ENCODE peak calls at places on chromosomes 1 and 21, in seven cellular contexts. Q is tibial nerve, S is body of pancreas, G is right lobe of liver, V is transverse colon, O is testis, M is A549. E is an unnamed sample.
A peak's percentile ranks its signal among the peaks of the same experiment; 100 is the strongest.

GRCh38 chr1:63665824-63666223 is 72.6 kb downstream of the PGM1 start:
- DNase-seq in O (no peak), G (no peak), V (no peak), S (no peak), Q (no peak), M (no peak), E (no peak)

GRCh38 chr1:112457965-112458364 is 50.8 kb upstream of the WNT2B start:
- DNase-seq in Q (no peak), G (no peak), O (no peak), V (no peak), S (no peak), M (no peak), E (no peak)

GRCh38 chr1:212915245-212916091 is 34.9 kb upstream of the VASH2 start:
- DNase-seq in G (no peak), Q (no peak), M (peak; percentile 96), S (no peak), O (peak; percentile 60), V (no peak), E (no peak)

GRCh38 chr1:38055398-38055797 is 8.8 kb upstream of the POU3F1 start:
- DNase-seq in G (no peak), M (no peak), S (no peak), O (no peak), Q (no peak), V (no peak), E (no peak)

GRCh38 chr1:16484931-16485330 is 29.2 kb downstream of the RNU1-1 start:
- DNase-seq in S (no peak), V (no peak), Q (no peak), M (no peak), O (no peak), G (no peak), E (no peak)

GRCh38 chr1:88697503-88697902 is 13.4 kb downstream of the PKN2 start:
- DNase-seq in S (no peak), Q (no peak), O (no peak), V (no peak), G (no peak), M (no peak), E (no peak)

GRCh38 chr1:167103236-167103894 is 9.5 kb downstream of the STYXL2 start:
- DNase-seq in G (no peak), Q (no peak), O (no peak), M (no peak), V (no peak), S (no peak), E (no peak)

GRCh38 chr21:26405735-26406361 is 167.2 kb downstream of the CYYR1 start:
- DNase-seq in V (no peak), M (peak; percentile 58), O (no peak), Q (no peak), S (no peak), G (no peak), E (no peak)

GRCh38 chr1:109185357-109185756 is 28.4 kb upstream of the SARS1 start:
- DNase-seq in Q (no peak), V (no peak), S (no peak), O (no peak), G (no peak), M (no peak), E (no peak)

GRCh38 chr1:245091818-245092637 is 62.8 kb upstream of the KIF26B start:
- DNase-seq in G (no peak), V (no peak), Q (no peak), O (no peak), M (peak; percentile 82), S (no peak), E (peak; percentile 16)

GRCh38 chr1:196305216-196305615 is 303.0 kb downstream of the KCNT2 start:
- DNase-seq in G (no peak), S (no peak), M (no peak), V (no peak), O (no peak), Q (no peak), E (no peak)

GRCh38 chr1:234108921-234109320 is 204.4 kb downstream of the SLC35F3 start:
- DNase-seq in O (no peak), V (no peak), S (no peak), Q (no peak), M (peak; percentile 81), G (no peak), E (no peak)

GRCh38 chr1:39925727-39926342 is 24.1 kb upstream of the MYCL start:
- DNase-seq in M (no peak), O (no peak), V (no peak), Q (no peak), S (no peak), G (no peak), E (no peak)

GRCh38 chr21:45644041-45644906 is 749 bp downstream of the PCBP3 start:
- DNase-seq in Q (no peak), V (no peak), G (no peak), O (no peak), S (no peak), M (no peak), E (no peak)

GRCh38 chr1:94542088-94542671 is 621 bp upstream of the F3 start:
- DNase-seq in M (no peak), V (peak; percentile 55), G (peak; percentile 74), O (peak; percentile 71), Q (peak; percentile 61), S (peak; percentile 43), E (peak; percentile 56)

GRCh38 chr1:94540440-94541174 is 952 bp downstream of the F3 start:
- DNase-seq in V (no peak), Q (no peak), M (no peak), S (no peak), O (no peak), G (no peak), E (no peak)

GRCh38 chr1:94539496-94539895 is 2.1 kb downstream of the F3 start:
- DNase-seq in G (no peak), S (no peak), O (peak; percentile 52), M (no peak), V (no peak), Q (no peak), E (no peak)

GRCh38 chr1:94543003-94543402 is 1.4 kb upstream of the F3 start:
- DNase-seq in G (no peak), Q (no peak), O (no peak), M (no peak), S (no peak), V (no peak), E (no peak)

DNA sequence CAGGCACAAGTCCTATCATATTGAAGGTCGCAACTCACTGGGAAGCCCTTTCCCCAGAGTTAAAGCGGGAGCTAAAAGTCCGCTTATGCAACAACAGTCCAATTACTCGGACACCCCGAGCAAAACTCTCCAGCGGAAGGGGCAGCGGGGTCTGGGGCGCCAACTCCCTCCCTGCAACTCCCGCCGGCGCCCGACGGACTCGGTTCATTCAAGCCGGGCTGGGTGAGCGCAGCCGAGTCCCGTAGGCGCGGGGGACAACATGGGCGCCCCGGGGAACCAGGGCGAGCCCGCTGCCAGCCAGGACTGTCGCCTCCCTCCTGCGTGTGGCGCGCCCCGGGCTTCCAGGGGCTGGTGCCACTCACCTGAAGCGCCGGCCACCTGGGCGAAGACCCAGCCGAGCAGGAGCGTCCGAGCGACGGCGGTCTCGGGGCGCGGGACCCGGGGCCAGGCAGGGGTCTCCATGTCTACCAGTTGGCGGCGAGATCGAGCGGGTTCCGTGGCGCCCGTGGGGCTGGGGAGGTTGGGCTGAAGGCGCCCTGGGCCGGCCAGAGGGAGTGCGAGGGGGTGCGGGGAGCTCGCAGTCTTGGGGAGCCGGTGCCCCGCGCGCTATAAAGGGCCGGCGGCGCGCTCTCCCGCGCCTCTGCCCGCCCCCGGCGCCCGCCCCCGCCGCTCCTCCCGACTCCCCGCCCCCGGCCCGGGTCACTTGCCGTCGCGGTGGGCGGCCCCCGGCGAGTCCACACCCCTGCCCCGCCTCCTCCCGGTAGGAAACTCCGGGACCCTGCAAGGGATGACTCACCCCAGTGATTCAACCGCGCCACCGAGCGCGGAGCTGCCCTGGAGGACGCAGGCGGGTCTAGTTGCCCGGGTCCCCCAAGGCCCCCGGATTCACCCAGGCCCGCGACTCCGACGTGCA is at the start of gene F3:
- DNase-seq in S (peak; percentile 96), G (peak; percentile 88), M (peak; percentile 78), Q (peak; percentile 85), V (peak; percentile 95), O (peak; percentile 96), E (peak; percentile 98)
- TF ChIP-seq POLR2A in S (peak; percentile 98), G (peak; percentile 88), M (peak; percentile 34), Q (peak; percentile 75), V (peak; percentile 95), O (peak; percentile 77), E (peak; percentile 88)

GRCh38 chr1:230978491-230979388 is at the start of the genes ARV1 and TTC13:
- DNase-seq in S (peak; percentile 99), G (peak; percentile 100), V (peak; percentile 99), O (peak; percentile 99), Q (peak; percentile 90), M (peak; percentile 99), E (peak; percentile 99)
- TF ChIP-seq POLR2A in S (peak; percentile 89), G (peak; percentile 83), V (peak; percentile 89), O (no peak), Q (no peak), M (peak; percentile 87), E (no peak)

GRCh38 chr21:42545745-42546144 is 32.1 kb downstream of the SLC37A1 start:
- DNase-seq in M (no peak), V (no peak), G (no peak), Q (no peak), S (no peak), O (no peak), E (no peak)

GRCh38 chr21:42548687-42549406 is 35.2 kb downstream of the SLC37A1 start:
- DNase-seq in G (no peak), M (no peak), O (no peak), S (no peak), V (no peak), Q (no peak), E (no peak)

GRCh38 chr21:42547906-42548365 is 34.3 kb downstream of the SLC37A1 start:
- DNase-seq in O (no peak), V (no peak), Q (no peak), M (no peak), S (no peak), G (no peak), E (no peak)

GRCh38 chr21:42546433-42546832 is 32.8 kb downstream of the SLC37A1 start:
- DNase-seq in O (no peak), V (no peak), S (no peak), M (no peak), G (no peak), Q (no peak), E (no peak)

DNA sequence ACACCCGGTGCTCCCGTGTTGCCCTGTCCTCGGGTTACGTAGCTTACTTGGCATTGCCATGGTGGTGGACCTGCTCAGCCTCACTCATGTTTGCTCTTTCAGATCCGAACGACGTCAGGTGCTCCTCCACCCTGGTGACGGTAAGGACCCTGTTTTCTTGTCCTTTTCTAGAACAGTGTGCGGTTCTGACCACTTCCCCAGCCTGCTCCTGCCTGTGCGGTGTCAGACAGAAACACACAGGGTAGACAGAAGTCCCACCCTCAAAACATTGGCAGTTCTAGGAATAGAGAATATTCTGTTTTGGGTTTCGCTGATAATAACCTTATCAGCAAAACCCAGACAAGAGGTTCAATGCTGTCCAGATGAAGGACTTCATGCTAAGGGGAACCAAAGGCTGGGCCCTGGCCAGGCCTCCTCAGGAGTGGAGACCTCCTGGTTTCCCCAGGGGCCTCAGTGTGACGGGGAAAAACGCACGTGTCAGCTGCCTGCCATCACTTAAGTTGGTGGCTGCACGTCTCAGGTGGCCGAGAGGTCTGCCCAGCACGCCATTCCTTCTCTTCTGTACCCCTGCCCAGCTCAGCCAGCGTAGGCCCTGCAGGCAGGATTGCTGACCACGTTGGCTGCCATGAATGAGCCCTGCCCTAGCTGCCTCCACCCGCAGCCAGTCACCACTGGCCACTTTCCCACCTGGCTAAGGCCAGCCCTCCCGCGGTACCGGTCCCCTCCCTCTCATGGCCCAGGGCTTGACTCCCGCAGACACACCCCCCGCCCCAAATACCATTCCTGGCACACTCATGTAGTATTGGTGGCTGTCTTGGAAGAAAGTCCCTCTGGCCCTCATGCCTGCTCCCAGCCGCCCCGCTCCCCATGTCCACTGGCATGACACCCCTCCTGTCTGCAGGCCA is 33.6 kb downstream of the SLC37A1 start:
- DNase-seq in S (no peak), O (no peak), Q (no peak), M (no peak), V (no peak), G (no peak), E (no peak)
- TF ChIP-seq POLR2A in S (no peak), O (no peak), Q (no peak), M (no peak), V (no peak), G (no peak), E (no peak)

GRCh38 chr1:29230553-29231378 is at the start of gene MECR:
- DNase-seq in V (peak; percentile 95), O (peak; percentile 95), S (peak; percentile 94), Q (peak; percentile 89), M (peak; percentile 91), G (peak; percentile 93), E (peak; percentile 91)
- TF ChIP-seq POLR2A in V (peak; percentile 75), O (no peak), S (peak; percentile 70), Q (no peak), M (peak; percentile 67), G (peak; percentile 58), E (no peak)